ENCODE peak calls at places on chromosomes 13 and 19, in ten cellular contexts. H is Peyer's patch, C is vagina, R is breast epithelium, J is lower leg skin, T is fibroblast of pulmonary artery, B is AG09309, F is brain microvascular endothelial cell, N is fibroblast of the aortic adventitia, V is astrocyte of the spinal cord. A is an unnamed sample.

GRCh38 chr19:50501186-50501567 is 9.8 kb downstream of the JOSD2 start:
- DNase-seq in H (peak; percentile 49), C (no peak), R (no peak), J (no peak), T (no peak), B (no peak), F (no peak), N (no peak), V (no peak), A (no peak)

GRCh38 chr19:38642176-38642575 is 5.3 kb upstream of the ACTN4 start:
- DNase-seq in H (no peak), C (no peak), R (no peak), J (no peak), T (no peak), B (no peak), F (no peak), N (no peak), V (no peak), A (no peak)

GRCh38 chr19:44587863-44588752 is 25.3 kb upstream of the IGSF23 start:
- DNase-seq in H (no peak), C (no peak), R (no peak), J (no peak), T (peak; percentile 89), B (peak; percentile 90), F (peak; percentile 96), N (peak; percentile 96), V (peak; percentile 93), A (peak; percentile 89)

GRCh38 chr19:40200352-40201099 is 9.3 kb downstream of the MAP3K10 start:
- DNase-seq in H (no peak), C (no peak), R (no peak), J (no peak), T (no peak), B (no peak), F (no peak), N (no peak), V (no peak), A (peak; percentile 36)

GRCh38 chr13:63433546-63434150 is 2018.0 kb upstream of the PCDH20 start:
- DNase-seq in H (no peak), C (no peak), R (no peak), J (no peak), T (peak; percentile 38), B (no peak), F (peak; percentile 36), N (peak; percentile 18), V (peak; percentile 76), A (no peak)

GRCh38 chr19:8306235-8307054 is 1.7 kb downstream of the CD320 start:
- DNase-seq in H (no peak), C (no peak), R (peak; percentile 51), J (peak; percentile 7), T (no peak), B (no peak), F (no peak), N (no peak), V (no peak), A (no peak)

GRCh38 chr13:104648291-104648690 is 1582.1 kb upstream of the SLC10A2 start:
- DNase-seq in H (no peak), C (no peak), R (no peak), J (no peak), T (no peak), B (no peak), F (no peak), N (no peak), V (no peak), A (peak; percentile 27)

GRCh38 chr13:109858319-109858718 is 71.9 kb upstream of the IRS2 start:
- DNase-seq in H (no peak), C (no peak), R (no peak), J (no peak), T (no peak), B (no peak), F (no peak), N (no peak), V (no peak), A (peak; percentile 86)

GRCh38 chr19:18167975-18168645 is 5.5 kb upstream of the IFI30 start:
- DNase-seq in H (peak; percentile 64), C (peak; percentile 67), R (no peak), J (no peak), T (peak; percentile 40), B (no peak), F (peak; percentile 16), N (peak; percentile 36), V (no peak), A (no peak)

GRCh38 chr19:35977446-35978222 is 17.4 kb upstream of the SDHAF1 start:
- DNase-seq in H (no peak), C (no peak), R (no peak), J (no peak), T (no peak), B (no peak), F (no peak), N (no peak), V (no peak), A (no peak)

GRCh38 chr19:17520865-17521264 is 9.4 kb downstream of the PGLS start:
- DNase-seq in H (no peak), C (no peak), R (no peak), J (no peak), T (no peak), B (no peak), F (no peak), N (no peak), V (no peak), A (no peak)

GRCh38 chr13:76825415-76825814 is 60.8 kb downstream of the KCTD12 start:
- DNase-seq in H (no peak), C (no peak), R (no peak), J (no peak), T (peak; percentile 13), B (no peak), F (peak; percentile 9), N (peak; percentile 57), V (no peak), A (no peak)

GRCh38 chr13:91381371-91381770 is 17.1 kb upstream of the GPC5 start:
- DNase-seq in H (no peak), C (no peak), R (no peak), J (no peak), T (peak; percentile 41), B (no peak), F (peak; percentile 11), N (peak; percentile 43), V (peak; percentile 50), A (peak; percentile 36)

GRCh38 chr19:12521996-12522395 is 29.3 kb downstream of the ZNF564 start:
- DNase-seq in H (no peak), C (no peak), R (no peak), J (no peak), T (no peak), B (no peak), F (no peak), N (no peak), V (no peak), A (no peak)

GRCh38 chr19:12526542-12526941 is 24.7 kb downstream of the ZNF564 start:
- DNase-seq in H (no peak), C (no peak), R (no peak), J (no peak), T (no peak), B (no peak), F (no peak), N (no peak), V (no peak), A (no peak)

GRCh38 chr19:12527034-12527836 is 24.0 kb downstream of the ZNF564 start:
- DNase-seq in H (no peak), C (no peak), R (no peak), J (no peak), T (peak; percentile 55), B (no peak), F (peak; percentile 17), N (peak; percentile 36), V (peak; percentile 46), A (peak; percentile 32)
- H3K4me3 ChIP-seq in H (no peak overlapping the region), C (no peak overlapping the region), R (no peak overlapping the region), J (no peak overlapping the region), T (no peak overlapping the region), B (no peak overlapping the region), F (no peak overlapping the region), N (no peak overlapping the region), V (no peak overlapping the region), A (no peak overlapping the region)

GRCh38 chr13:62019858-62020257 is 604.2 kb upstream of the PCDH20 start:
- DNase-seq in H (no peak), C (no peak), R (no peak), J (no peak), T (no peak), B (no peak), F (no peak), N (no peak), V (no peak), A (no peak)

DNA sequence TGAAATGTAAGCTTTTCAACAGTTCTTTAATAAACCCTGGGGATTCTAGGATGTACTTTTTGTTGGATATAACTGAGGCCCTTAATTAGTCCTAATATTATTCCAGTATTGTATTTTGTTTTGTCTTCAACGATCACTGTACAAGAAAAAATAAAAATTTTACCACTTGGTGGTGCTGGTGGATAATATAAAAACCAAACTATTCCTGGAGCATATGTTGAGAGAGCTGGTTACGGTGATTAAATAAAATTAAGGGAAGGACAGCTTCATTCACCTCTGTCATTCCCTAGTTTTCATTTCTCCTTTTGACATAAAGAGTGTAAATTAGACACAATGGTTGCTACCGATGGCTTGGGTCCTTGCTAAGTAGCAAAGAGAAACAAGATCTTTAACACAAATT is 598.6 kb upstream of the PCDH20 start:
- DNase-seq in H (no peak), C (no peak), R (no peak), J (no peak), T (peak; percentile 23), B (no peak), F (no peak), N (no peak), V (peak; percentile 52), A (peak; percentile 25)
- TF ChIP-seq CTCF in H (no peak), C (no peak), R (no peak), J (no peak), T (no peak), B (no peak), F (no peak), N (no peak), V (peak; percentile 6), A (peak; percentile 21)

DNA sequence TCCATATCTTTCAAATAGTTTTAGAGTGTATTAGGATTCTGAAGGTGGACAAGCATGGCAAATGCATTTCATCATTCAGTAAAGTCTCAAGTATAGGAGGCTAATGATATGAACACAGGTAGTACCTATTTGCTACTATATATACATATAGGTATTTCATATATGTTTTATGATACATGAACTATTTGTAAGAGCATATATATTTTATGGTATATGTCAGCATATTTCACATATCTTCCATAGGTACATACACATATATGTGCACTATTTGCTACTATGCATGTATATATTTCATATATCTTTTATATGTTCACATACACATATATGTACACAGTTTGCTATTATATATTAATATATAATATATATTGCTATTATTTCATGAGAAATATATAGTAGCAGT is 1291.7 kb upstream of the MIR17HG start:
- DNase-seq in H (no peak), C (no peak), R (no peak), J (no peak), T (no peak), B (no peak), F (no peak), N (no peak), V (no peak), A (no peak)
- H3K4me3 ChIP-seq in H (no peak overlapping the region), C (no peak overlapping the region), R (no peak overlapping the region), J (no peak overlapping the region), T (no peak overlapping the region), B (no peak overlapping the region), F (no peak overlapping the region), N (no peak overlapping the region), V (no peak overlapping the region), A (no peak overlapping the region)

DNA sequence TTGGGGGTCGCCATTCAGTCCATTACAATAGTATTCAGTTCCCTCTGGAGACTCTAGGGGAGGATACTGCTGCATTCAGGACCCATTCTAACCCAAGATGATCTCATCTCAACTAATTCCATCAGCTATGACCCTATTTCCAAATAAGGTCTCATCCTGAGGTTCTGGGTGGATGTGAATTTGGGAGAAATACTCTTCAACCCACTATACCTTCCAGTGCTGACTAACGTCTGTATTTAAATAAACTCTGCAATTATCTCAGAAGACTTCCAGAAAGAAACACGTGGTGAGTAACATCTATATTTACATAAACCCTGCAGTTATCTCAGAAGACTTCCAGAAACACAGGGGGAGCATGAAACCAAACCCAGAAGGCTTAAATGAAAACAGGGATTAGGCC is 1300.7 kb downstream of the PCDH9 start:
- DNase-seq in H (no peak), C (no peak), R (no peak), J (no peak), T (no peak), B (no peak), F (no peak), N (no peak), V (no peak), A (no peak)
- TF ChIP-seq CTCF in H (no peak), C (no peak), R (no peak), J (no peak), T (no peak), B (no peak), F (no peak), N (no peak), V (no peak), A (no peak)